ENCODE peak calls at places on chromosomes 7 and 10, in nine cellular contexts. One of them, this sample, is unnamed.
A peak's percentile ranks its signal among the peaks of the same experiment; 100 is the strongest.

GRCh38 chr10:125093199-125093841 is 67.0 kb downstream of the CTBP2 start:
- DNase-seq in DMS 273 treated with DMSO at 0.1 percent for 48 hours: no peak
- DNase-seq in NCI-H446: no peak
- DNase-seq in tibial artery: peak; percentile 83
- DNase-seq in A172: no peak
- DNase-seq in nucleus accumbens: peak; percentile 29
- DNase-seq in activated B cell treated with CpG ODN at 0.5 μM for 24 hours: no peak
- DNase-seq in C1 segment of cervical spinal cord: peak; percentile 23
- DNase-seq in amniotic stem cell: no peak
- DNase-seq in this sample: peak; percentile 49

GRCh38 chr10:124632064-124632531 is 112.1 kb downstream of the FAM53B start:
- DNase-seq in A172: no peak
- DNase-seq in tibial artery: no peak
- DNase-seq in nucleus accumbens: no peak
- DNase-seq in C1 segment of cervical spinal cord: no peak
- DNase-seq in amniotic stem cell: no peak
- DNase-seq in DMS 273 treated with DMSO at 0.1 percent for 48 hours: peak; percentile 32
- DNase-seq in NCI-H446: peak; percentile 63
- DNase-seq in activated B cell treated with CpG ODN at 0.5 μM for 24 hours: no peak
- DNase-seq in this sample: peak; percentile 76

GRCh38 chr10:77613476-77614130 is 24.0 kb downstream of the KCNMA1 start:
- DNase-seq in tibial artery: no peak
- DNase-seq in nucleus accumbens: peak; percentile 24
- DNase-seq in activated B cell treated with CpG ODN at 0.5 μM for 24 hours: no peak
- DNase-seq in C1 segment of cervical spinal cord: no peak
- DNase-seq in A172: no peak
- DNase-seq in DMS 273 treated with DMSO at 0.1 percent for 48 hours: no peak
- DNase-seq in amniotic stem cell: no peak
- DNase-seq in NCI-H446: no peak
- DNase-seq in this sample: no peak

GRCh38 chr7:81462672-81463071 is 307.2 kb downstream of the HGF start:
- DNase-seq in amniotic stem cell: peak; percentile 55
- DNase-seq in tibial artery: no peak
- DNase-seq in DMS 273 treated with DMSO at 0.1 percent for 48 hours: no peak
- DNase-seq in A172: no peak
- DNase-seq in NCI-H446: no peak
- DNase-seq in nucleus accumbens: no peak
- DNase-seq in C1 segment of cervical spinal cord: no peak
- DNase-seq in activated B cell treated with CpG ODN at 0.5 μM for 24 hours: no peak
- DNase-seq in this sample: no peak

GRCh38 chr10:10794056-10794455 is 223.6 kb upstream of the CELF2 start:
- DNase-seq in NCI-H446: peak; percentile 70
- DNase-seq in amniotic stem cell: no peak
- DNase-seq in tibial artery: no peak
- DNase-seq in nucleus accumbens: no peak
- DNase-seq in DMS 273 treated with DMSO at 0.1 percent for 48 hours: no peak
- DNase-seq in A172: no peak
- DNase-seq in activated B cell treated with CpG ODN at 0.5 μM for 24 hours: no peak
- DNase-seq in C1 segment of cervical spinal cord: no peak
- DNase-seq in this sample: no peak

GRCh38 chr10:79139124-79139835 is 70.5 kb downstream of the ZMIZ1 start:
- DNase-seq in tibial artery: peak; percentile 77
- DNase-seq in nucleus accumbens: no peak
- DNase-seq in DMS 273 treated with DMSO at 0.1 percent for 48 hours: no peak
- DNase-seq in amniotic stem cell: peak; percentile 87
- DNase-seq in NCI-H446: no peak
- DNase-seq in C1 segment of cervical spinal cord: no peak
- DNase-seq in activated B cell treated with CpG ODN at 0.5 μM for 24 hours: no peak
- DNase-seq in A172: peak; percentile 89
- DNase-seq in this sample: peak; percentile 86

GRCh38 chr7:30359957-30360356 is 75.6 kb downstream of the ZNRF2 start:
- DNase-seq in A172: no peak
- DNase-seq in nucleus accumbens: no peak
- DNase-seq in DMS 273 treated with DMSO at 0.1 percent for 48 hours: no peak
- DNase-seq in NCI-H446: no peak
- DNase-seq in tibial artery: no peak
- DNase-seq in amniotic stem cell: no peak
- DNase-seq in activated B cell treated with CpG ODN at 0.5 μM for 24 hours: no peak
- DNase-seq in C1 segment of cervical spinal cord: no peak
- DNase-seq in this sample: no peak

GRCh38 chr10:103470755-103471653 is 8.0 kb downstream of the CALHM3 start:
- DNase-seq in DMS 273 treated with DMSO at 0.1 percent for 48 hours: no peak
- DNase-seq in activated B cell treated with CpG ODN at 0.5 μM for 24 hours: peak; percentile 70
- DNase-seq in NCI-H446: no peak
- DNase-seq in amniotic stem cell: no peak
- DNase-seq in tibial artery: peak; percentile 54
- DNase-seq in nucleus accumbens: no peak
- DNase-seq in C1 segment of cervical spinal cord: no peak
- DNase-seq in A172: peak; percentile 65
- DNase-seq in this sample: no peak

GRCh38 chr10:97905276-97905675 is 55.6 kb downstream of the GOLGA7B start:
- DNase-seq in DMS 273 treated with DMSO at 0.1 percent for 48 hours: no peak
- DNase-seq in activated B cell treated with CpG ODN at 0.5 μM for 24 hours: no peak
- DNase-seq in A172: no peak
- DNase-seq in tibial artery: no peak
- DNase-seq in NCI-H446: no peak
- DNase-seq in nucleus accumbens: no peak
- DNase-seq in C1 segment of cervical spinal cord: no peak
- DNase-seq in amniotic stem cell: no peak
- DNase-seq in this sample: no peak

GRCh38 chr7:141563956-141564623 is 12.9 kb downstream of the AGK start:
- DNase-seq in amniotic stem cell: no peak
- DNase-seq in C1 segment of cervical spinal cord: no peak
- DNase-seq in activated B cell treated with CpG ODN at 0.5 μM for 24 hours: no peak
- DNase-seq in A172: no peak
- DNase-seq in tibial artery: no peak
- DNase-seq in nucleus accumbens: no peak
- DNase-seq in NCI-H446: no peak
- DNase-seq in DMS 273 treated with DMSO at 0.1 percent for 48 hours: no peak
- DNase-seq in this sample: no peak

GRCh38 chr10:73653701-73654100 is 2.1 kb downstream of the SYNPO2L start:
- DNase-seq in DMS 273 treated with DMSO at 0.1 percent for 48 hours: peak; percentile 9
- DNase-seq in activated B cell treated with CpG ODN at 0.5 μM for 24 hours: no peak
- DNase-seq in NCI-H446: no peak
- DNase-seq in amniotic stem cell: no peak
- DNase-seq in C1 segment of cervical spinal cord: no peak
- DNase-seq in A172: no peak
- DNase-seq in tibial artery: no peak
- DNase-seq in nucleus accumbens: no peak
- DNase-seq in this sample: no peak

GRCh38 chr10:124669824-124670654 is 74.1 kb downstream of the FAM53B start:
- DNase-seq in nucleus accumbens: no peak
- DNase-seq in DMS 273 treated with DMSO at 0.1 percent for 48 hours: no peak
- DNase-seq in NCI-H446: no peak
- DNase-seq in amniotic stem cell: no peak
- DNase-seq in tibial artery: no peak
- DNase-seq in A172: no peak
- DNase-seq in C1 segment of cervical spinal cord: no peak
- DNase-seq in activated B cell treated with CpG ODN at 0.5 μM for 24 hours: no peak
- DNase-seq in this sample: no peak

GRCh38 chr10:105138287-105138854 is 497.3 kb downstream of the SORCS3 start:
- DNase-seq in activated B cell treated with CpG ODN at 0.5 μM for 24 hours: no peak
- DNase-seq in tibial artery: no peak
- DNase-seq in A172: no peak
- DNase-seq in NCI-H446: peak; percentile 84
- DNase-seq in DMS 273 treated with DMSO at 0.1 percent for 48 hours: no peak
- DNase-seq in amniotic stem cell: no peak
- DNase-seq in nucleus accumbens: peak; percentile 38
- DNase-seq in C1 segment of cervical spinal cord: no peak
- DNase-seq in this sample: no peak

GRCh38 chr10:95326396-95326795 is 35.6 kb upstream of the PDLIM1 start:
- DNase-seq in amniotic stem cell: no peak
- DNase-seq in activated B cell treated with CpG ODN at 0.5 μM for 24 hours: no peak
- DNase-seq in nucleus accumbens: no peak
- DNase-seq in NCI-H446: no peak
- DNase-seq in tibial artery: no peak
- DNase-seq in DMS 273 treated with DMSO at 0.1 percent for 48 hours: no peak
- DNase-seq in C1 segment of cervical spinal cord: no peak
- DNase-seq in A172: no peak
- DNase-seq in this sample: no peak

GRCh38 chr10:129771024-129771423 is 193.1 kb downstream of the EBF3 start:
- DNase-seq in activated B cell treated with CpG ODN at 0.5 μM for 24 hours: no peak
- DNase-seq in nucleus accumbens: no peak
- DNase-seq in tibial artery: peak; percentile 19
- DNase-seq in DMS 273 treated with DMSO at 0.1 percent for 48 hours: no peak
- DNase-seq in C1 segment of cervical spinal cord: no peak
- DNase-seq in NCI-H446: no peak
- DNase-seq in amniotic stem cell: no peak
- DNase-seq in A172: no peak
- DNase-seq in this sample: no peak

GRCh38 chr10:17472481-17473227 is 18.3 kb upstream of the ST8SIA6 start:
- DNase-seq in DMS 273 treated with DMSO at 0.1 percent for 48 hours: no peak
- DNase-seq in C1 segment of cervical spinal cord: no peak
- DNase-seq in tibial artery: no peak
- DNase-seq in amniotic stem cell: no peak
- DNase-seq in activated B cell treated with CpG ODN at 0.5 μM for 24 hours: no peak
- DNase-seq in NCI-H446: no peak
- DNase-seq in nucleus accumbens: no peak
- DNase-seq in A172: no peak
- DNase-seq in this sample: no peak

GRCh38 chr10:25808372-25808771 is 125.7 kb upstream of the MYO3A start:
- DNase-seq in DMS 273 treated with DMSO at 0.1 percent for 48 hours: no peak
- DNase-seq in A172: no peak
- DNase-seq in nucleus accumbens: peak; percentile 65
- DNase-seq in C1 segment of cervical spinal cord: no peak
- DNase-seq in tibial artery: no peak
- DNase-seq in amniotic stem cell: no peak
- DNase-seq in activated B cell treated with CpG ODN at 0.5 μM for 24 hours: no peak
- DNase-seq in NCI-H446: no peak
- DNase-seq in this sample: no peak

GRCh38 chr10:32958992-32959703 is 1.1 kb upstream of the ITGB1 start:
- DNase-seq in nucleus accumbens: no peak
- DNase-seq in C1 segment of cervical spinal cord: no peak
- DNase-seq in NCI-H446: no peak
- DNase-seq in amniotic stem cell: no peak
- DNase-seq in A172: no peak
- DNase-seq in tibial artery: no peak
- DNase-seq in DMS 273 treated with DMSO at 0.1 percent for 48 hours: no peak
- DNase-seq in activated B cell treated with CpG ODN at 0.5 μM for 24 hours: no peak
- DNase-seq in this sample: no peak

GRCh38 chr7:27843584-27844305 is 103.8 kb downstream of the TAX1BP1 start:
- DNase-seq in NCI-H446: no peak
- DNase-seq in DMS 273 treated with DMSO at 0.1 percent for 48 hours: no peak
- DNase-seq in amniotic stem cell: no peak
- DNase-seq in nucleus accumbens: no peak
- DNase-seq in tibial artery: no peak
- DNase-seq in C1 segment of cervical spinal cord: no peak
- DNase-seq in activated B cell treated with CpG ODN at 0.5 μM for 24 hours: no peak
- DNase-seq in A172: no peak
- DNase-seq in this sample: no peak

GRCh38 chr7:85600425-85600824 is 413.6 kb upstream of the SEMA3D start:
- DNase-seq in amniotic stem cell: no peak
- DNase-seq in nucleus accumbens: no peak
- DNase-seq in A172: no peak
- DNase-seq in NCI-H446: peak; percentile 10
- DNase-seq in C1 segment of cervical spinal cord: no peak
- DNase-seq in tibial artery: no peak
- DNase-seq in activated B cell treated with CpG ODN at 0.5 μM for 24 hours: no peak
- DNase-seq in DMS 273 treated with DMSO at 0.1 percent for 48 hours: no peak
- DNase-seq in this sample: no peak

GRCh38 chr7:100799037-100799896 is 28.1 kb downstream of the EPHB4 start:
- DNase-seq in tibial artery: peak; percentile 55
- DNase-seq in A172: peak; percentile 62
- DNase-seq in amniotic stem cell: no peak
- DNase-seq in nucleus accumbens: no peak
- DNase-seq in activated B cell treated with CpG ODN at 0.5 μM for 24 hours: peak; percentile 31
- DNase-seq in C1 segment of cervical spinal cord: no peak
- DNase-seq in DMS 273 treated with DMSO at 0.1 percent for 48 hours: peak; percentile 38
- DNase-seq in NCI-H446: peak; percentile 43
- DNase-seq in this sample: peak; percentile 73

GRCh38 chr7:112556633-112557032 is 75.8 kb downstream of the LSMEM1 start:
- DNase-seq in activated B cell treated with CpG ODN at 0.5 μM for 24 hours: no peak
- DNase-seq in A172: no peak
- DNase-seq in tibial artery: no peak
- DNase-seq in C1 segment of cervical spinal cord: no peak
- DNase-seq in DMS 273 treated with DMSO at 0.1 percent for 48 hours: no peak
- DNase-seq in NCI-H446: no peak
- DNase-seq in nucleus accumbens: no peak
- DNase-seq in amniotic stem cell: no peak
- DNase-seq in this sample: no peak

GRCh38 chr10:1295756-1296480 is 239.7 kb downstream of the WDR37 start:
- DNase-seq in tibial artery: no peak
- DNase-seq in DMS 273 treated with DMSO at 0.1 percent for 48 hours: no peak
- DNase-seq in activated B cell treated with CpG ODN at 0.5 μM for 24 hours: no peak
- DNase-seq in amniotic stem cell: no peak
- DNase-seq in C1 segment of cervical spinal cord: no peak
- DNase-seq in nucleus accumbens: no peak
- DNase-seq in NCI-H446: no peak
- DNase-seq in A172: no peak
- DNase-seq in this sample: no peak

GRCh38 chr7:47089068-47089417 is 492.9 kb downstream of the TNS3 start:
- DNase-seq in tibial artery: no peak
- DNase-seq in NCI-H446: no peak
- DNase-seq in nucleus accumbens: no peak
- DNase-seq in A172: no peak
- DNase-seq in C1 segment of cervical spinal cord: no peak
- DNase-seq in activated B cell treated with CpG ODN at 0.5 μM for 24 hours: no peak
- DNase-seq in DMS 273 treated with DMSO at 0.1 percent for 48 hours: no peak
- DNase-seq in amniotic stem cell: no peak
- DNase-seq in this sample: no peak

GRCh38 chr7:88757371-88757770 is 2.1 kb upstream of the ZNF804B start:
- DNase-seq in C1 segment of cervical spinal cord: no peak
- DNase-seq in DMS 273 treated with DMSO at 0.1 percent for 48 hours: no peak
- DNase-seq in A172: no peak
- DNase-seq in nucleus accumbens: no peak
- DNase-seq in activated B cell treated with CpG ODN at 0.5 μM for 24 hours: no peak
- DNase-seq in NCI-H446: no peak
- DNase-seq in amniotic stem cell: no peak
- DNase-seq in tibial artery: no peak
- DNase-seq in this sample: no peak

GRCh38 chr7:4215176-4215720 is 466.8 kb upstream of the FOXK1 start:
- DNase-seq in C1 segment of cervical spinal cord: no peak
- DNase-seq in amniotic stem cell: no peak
- DNase-seq in activated B cell treated with CpG ODN at 0.5 μM for 24 hours: no peak
- DNase-seq in nucleus accumbens: no peak
- DNase-seq in NCI-H446: no peak
- DNase-seq in DMS 273 treated with DMSO at 0.1 percent for 48 hours: no peak
- DNase-seq in tibial artery: no peak
- DNase-seq in A172: no peak
- DNase-seq in this sample: no peak

GRCh38 chr7:4361774-4362173 is 320.3 kb upstream of the FOXK1 start:
- DNase-seq in amniotic stem cell: no peak
- DNase-seq in nucleus accumbens: no peak
- DNase-seq in A172: no peak
- DNase-seq in C1 segment of cervical spinal cord: no peak
- DNase-seq in activated B cell treated with CpG ODN at 0.5 μM for 24 hours: no peak
- DNase-seq in tibial artery: no peak
- DNase-seq in DMS 273 treated with DMSO at 0.1 percent for 48 hours: no peak
- DNase-seq in NCI-H446: no peak
- DNase-seq in this sample: no peak

GRCh38 chr7:112571852-112572607 is 91.2 kb downstream of the LSMEM1 start:
- DNase-seq in NCI-H446: no peak
- DNase-seq in A172: no peak
- DNase-seq in nucleus accumbens: no peak
- DNase-seq in DMS 273 treated with DMSO at 0.1 percent for 48 hours: no peak
- DNase-seq in amniotic stem cell: no peak
- DNase-seq in C1 segment of cervical spinal cord: no peak
- DNase-seq in activated B cell treated with CpG ODN at 0.5 μM for 24 hours: no peak
- DNase-seq in tibial artery: no peak
- DNase-seq in this sample: no peak

GRCh38 chr10:111175786-111176185 is 99.0 kb downstream of the ADRA2A start:
- DNase-seq in activated B cell treated with CpG ODN at 0.5 μM for 24 hours: no peak
- DNase-seq in tibial artery: no peak
- DNase-seq in amniotic stem cell: no peak
- DNase-seq in nucleus accumbens: no peak
- DNase-seq in C1 segment of cervical spinal cord: no peak
- DNase-seq in NCI-H446: no peak
- DNase-seq in A172: no peak
- DNase-seq in DMS 273 treated with DMSO at 0.1 percent for 48 hours: no peak
- DNase-seq in this sample: no peak

GRCh38 chr7:108142675-108143259 is 12.6 kb upstream of the LAMB4 start:
- DNase-seq in amniotic stem cell: no peak
- DNase-seq in nucleus accumbens: no peak
- DNase-seq in activated B cell treated with CpG ODN at 0.5 μM for 24 hours: no peak
- DNase-seq in A172: no peak
- DNase-seq in NCI-H446: no peak
- DNase-seq in C1 segment of cervical spinal cord: no peak
- DNase-seq in DMS 273 treated with DMSO at 0.1 percent for 48 hours: no peak
- DNase-seq in tibial artery: no peak
- DNase-seq in this sample: no peak

GRCh38 chr7:47327698-47328391 is 254.1 kb downstream of the TNS3 start:
- DNase-seq in A172: peak; percentile 89
- DNase-seq in nucleus accumbens: peak; percentile 90
- DNase-seq in C1 segment of cervical spinal cord: peak; percentile 80
- DNase-seq in activated B cell treated with CpG ODN at 0.5 μM for 24 hours: no peak
- DNase-seq in amniotic stem cell: peak; percentile 64
- DNase-seq in NCI-H446: peak; percentile 23
- DNase-seq in tibial artery: peak; percentile 82
- DNase-seq in DMS 273 treated with DMSO at 0.1 percent for 48 hours: no peak
- DNase-seq in this sample: peak; percentile 87